ENCODE peak calls at places on chromosome 12, in seven cellular contexts. F is IMR-90, Q is transverse colon, K is mucosa of descending colon, Z is stomach, U is heart left ventricle, B is PC-9. S is an unnamed sample.

GRCh38 chr12:49279706-49280159 is 14.9 kb downstream of the TUBA1C start:
- DNase-seq in F (no peak), Q (peak; percentile 26), K (no peak), Z (no peak), U (no peak), B (no peak), S (no peak)

GRCh38 chr12:91239497-91239896 is 56.9 kb upstream of the DCN start:
- DNase-seq in F (no peak), Q (no peak), K (no peak), Z (no peak), U (no peak), B (no peak), S (no peak)

GRCh38 chr12:103924761-103925641 is 5.2 kb upstream of the HSP90B1 start:
- DNase-seq in F (peak; percentile 88), Q (no peak), K (no peak), Z (no peak), U (no peak), B (no peak), S (peak; percentile 40)

GRCh38 chr12:63915105-63915830 is 70.8 kb downstream of the SRGAP1 start:
- DNase-seq in F (peak; percentile 71), Q (no peak), K (no peak), Z (no peak), U (no peak), B (peak; percentile 60), S (no peak)

GRCh38 chr12:32148372-32148771 is 41.7 kb downstream of the BICD1 start:
- DNase-seq in F (peak; percentile 42), Q (no peak), K (no peak), Z (no peak), U (no peak), B (no peak), S (no peak)

GRCh38 chr12:53616950-53617349 is 9.2 kb downstream of the ATF7 start:
- DNase-seq in F (no peak), Q (no peak), K (no peak), Z (no peak), U (no peak), B (no peak), S (no peak)

GRCh38 chr12:28171356-28172060 is 18.7 kb upstream of the CCDC91 start:
- DNase-seq in F (no peak), Q (no peak), K (no peak), Z (no peak), U (no peak), B (no peak), S (no peak)

GRCh38 chr12:2311001-2311778 is 258.4 kb downstream of the CACNA1C start:
- DNase-seq in F (peak; percentile 80), Q (no peak), K (no peak), Z (no peak), U (no peak), B (peak; percentile 23), S (peak; percentile 91)

GRCh38 chr12:58393152-58393551 is 451.8 kb downstream of the ATP23 start:
- DNase-seq in F (peak; percentile 52), Q (no peak), K (no peak), Z (no peak), U (no peak), B (no peak), S (no peak)

GRCh38 chr12:113805673-113806072 is 160.5 kb downstream of the RBM19 start:
- DNase-seq in F (no peak), Q (no peak), K (no peak), Z (no peak), U (no peak), B (no peak), S (no peak)

GRCh38 chr12:124379379-124379937 is 84.6 kb downstream of the RFLNA start:
- DNase-seq in F (no peak), Q (no peak), K (no peak), Z (no peak), U (no peak), B (no peak), S (no peak)
- H3K36me3 ChIP-seq in F (peaks cover 76% of the 10 kb centered on the region), Q (no peaks in the 10 kb centered on the region), K (no peaks in the 10 kb centered on the region), Z (peaks cover 71% of the 10 kb centered on the region), U (peaks cover 61% of the 10 kb centered on the region), B (peaks cover 43% of the 10 kb centered on the region), S (peaks cover 44% of the 10 kb centered on the region)

GRCh38 chr12:51891843-51892242 is 3.9 kb downstream of the ANKRD33 start:
- DNase-seq in F (peak; percentile 31), Q (no peak), K (no peak), Z (no peak), U (no peak), B (no peak), S (no peak)
- TF ChIP-seq CTCF in F (peak; percentile 54), Q (no peak), K (no peak), Z (no peak), U (peak; percentile 48), B (peak; percentile 58), S (peak; percentile 36)

GRCh38 chr12:24596768-24597388 is 352.0 kb downstream of the BCAT1 start:
- DNase-seq in F (peak; percentile 58), Q (no peak), K (no peak), Z (no peak), U (no peak), B (no peak), S (no peak)

GRCh38 chr12:24603371-24603770 is 345.5 kb downstream of the BCAT1 start:
- DNase-seq in F (no peak), Q (no peak), K (no peak), Z (no peak), U (no peak), B (no peak), S (no peak)

GRCh38 chr12:24600996-24601395 is 347.9 kb downstream of the BCAT1 start:
- DNase-seq in F (peak; percentile 92), Q (no peak), K (no peak), Z (no peak), U (no peak), B (no peak), S (peak; percentile 58)

GRCh38 chr12:24600559-24600958 is 348.3 kb downstream of the BCAT1 start:
- DNase-seq in F (no peak), Q (no peak), K (no peak), Z (no peak), U (no peak), B (no peak), S (no peak)

DNA sequence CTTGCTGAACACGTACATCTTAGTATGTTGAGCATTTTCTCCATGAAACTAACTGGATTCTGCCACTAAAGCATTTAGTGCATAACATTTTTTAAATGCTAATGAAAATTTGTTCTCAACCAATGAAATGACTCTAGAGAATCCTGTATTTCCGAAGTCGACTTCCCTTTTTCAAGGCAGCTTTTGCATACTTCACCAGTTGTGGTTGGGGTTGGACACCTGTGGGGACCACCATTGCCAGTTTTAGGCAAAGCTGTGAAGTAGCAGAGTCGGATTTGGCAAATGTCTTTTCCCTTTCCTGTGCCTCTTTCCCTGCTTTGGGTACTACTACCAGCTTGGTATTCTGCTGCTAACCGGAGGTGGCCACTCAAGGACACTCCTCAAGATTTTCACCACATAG is 349.2 kb downstream of the BCAT1 start:
- DNase-seq in F (no peak), Q (no peak), K (no peak), Z (no peak), U (no peak), B (no peak), S (no peak)
- H3K4me3 ChIP-seq in F (no peak overlapping the region), Q (no peak overlapping the region), K (no peak overlapping the region), Z (no peak overlapping the region), U (no peak overlapping the region), B (no peak overlapping the region), S (no peak overlapping the region)

GRCh38 chr12:119762619-119763018 is 94.7 kb downstream of the PRKAB1 start:
- DNase-seq in F (no peak), Q (no peak), K (no peak), Z (no peak), U (no peak), B (no peak), S (no peak)

GRCh38 chr12:119758236-119758635 is 90.3 kb downstream of the PRKAB1 start:
- DNase-seq in F (no peak), Q (no peak), K (no peak), Z (no peak), U (no peak), B (no peak), S (no peak)

DNA sequence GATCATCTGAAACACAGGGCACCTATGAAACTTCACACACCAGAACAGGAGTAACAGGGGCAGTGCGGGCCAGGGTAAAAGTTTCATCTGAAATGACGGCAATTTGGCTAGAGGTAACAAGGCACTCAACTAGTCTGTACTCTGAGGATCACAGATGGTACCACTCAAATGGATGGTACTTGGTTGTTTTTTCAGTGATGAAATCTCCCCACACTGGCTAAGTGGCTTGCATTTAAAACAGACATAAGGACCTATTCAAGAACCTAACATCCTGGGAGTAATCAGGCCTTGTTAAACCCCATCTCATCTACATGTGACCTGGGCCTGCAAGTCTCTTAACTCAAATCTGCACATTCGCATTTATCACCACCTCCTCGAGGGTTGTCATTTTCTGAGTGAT is 90.8 kb downstream of the PRKAB1 start:
- DNase-seq in F (no peak), Q (no peak), K (no peak), Z (no peak), U (no peak), B (no peak), S (no peak)
- H3K36me3 ChIP-seq in F (peaks cover 16% of the 10 kb centered on the region), Q (no peaks in the 10 kb centered on the region), K (no peaks in the 10 kb centered on the region), Z (no peaks in the 10 kb centered on the region), U (no peaks in the 10 kb centered on the region), B (no peaks in the 10 kb centered on the region), S (no peaks in the 10 kb centered on the region)

DNA sequence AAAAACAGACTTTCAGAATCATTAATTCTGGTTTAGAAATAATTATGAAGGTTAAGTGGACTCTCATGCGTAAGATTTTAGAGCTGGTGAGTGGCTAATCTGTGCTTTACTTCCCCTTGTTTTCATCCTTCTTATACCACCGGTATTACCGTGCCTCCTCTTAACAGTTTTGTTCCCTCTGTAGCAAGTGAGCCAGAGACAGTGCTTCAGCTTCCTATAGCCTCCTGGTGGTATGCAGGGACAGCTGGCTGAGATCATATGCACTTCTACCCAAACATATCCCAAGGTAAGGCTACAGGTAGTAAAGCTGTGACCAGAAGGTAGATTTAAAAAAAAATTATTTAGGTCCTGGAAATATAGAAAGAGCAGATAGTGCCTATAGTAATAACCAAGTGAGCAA is 55.2 kb downstream of the PDE3A start:
- DNase-seq in F (no peak), Q (no peak), K (no peak), Z (no peak), U (no peak), B (no peak), S (no peak)
- TF ChIP-seq CTCF in F (no peak), Q (no peak), K (no peak), Z (no peak), U (no peak), B (no peak), S (no peak)

DNA sequence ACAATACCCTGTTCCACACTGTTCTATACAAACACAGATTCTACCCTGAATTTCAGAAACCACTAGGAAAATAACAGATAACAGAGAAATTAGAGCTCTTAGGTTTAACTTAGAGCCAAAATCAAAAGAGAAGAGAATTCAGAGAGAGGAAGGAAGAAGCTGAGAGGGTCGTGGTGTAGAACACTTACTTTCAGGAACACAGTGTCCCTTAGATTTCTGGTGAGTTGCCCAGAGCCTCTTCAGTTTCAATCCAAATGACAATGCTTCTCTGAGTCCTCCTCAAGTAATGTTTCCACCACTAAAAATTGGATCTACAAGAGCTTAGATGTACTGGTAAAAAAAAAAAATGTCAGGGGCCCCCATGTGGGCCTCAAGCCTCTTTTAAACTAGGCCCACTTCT is 2.6 kb downstream of the YAF2 start:
- DNase-seq in F (no peak), Q (no peak), K (no peak), Z (no peak), U (peak; percentile 27), B (no peak), S (no peak)
- H3K4me3 ChIP-seq in F (no peak overlapping the region), Q (no peak overlapping the region), K (no peak overlapping the region), Z (no peak overlapping the region), U (peak overlapping the region; percentile 56), B (no peak overlapping the region), S (no peak overlapping the region)